ENCODE peak calls at places on chromosomes 13 and 19, in five cellular contexts. I is fibroblast of lung; Y is CD4-positive, alpha-beta T cell; M is AG04450; K is uterus. D is an unnamed sample. For H3K9me3, the result is how much of the 10 kb centered on the place peaks cover.

GRCh38 chr19:49331616-49332055 is 3.6 kb upstream of the CD37 start:
- DNase-seq in I (peak), Y (peak), M (no peak), K (no peak), D (peak)

GRCh38 chr19:49771674-49772139 is 4.9 kb downstream of the AP2A1 start:
- DNase-seq in I (no peak), Y (no peak), M (no peak), K (no peak), D (no peak)

GRCh38 chr19:38944981-38945506 is 14.3 kb downstream of the MRPS12 start:
- DNase-seq in I (no peak), Y (no peak), M (no peak), K (no peak), D (peak)

GRCh38 chr13:86882835-86883234 is 788.3 kb upstream of the SLITRK5 start:
- DNase-seq in I (peak), Y (no peak), M (no peak), K (no peak), D (no peak)

GRCh38 chr19:1438933-1439358 is 750 bp downstream of the RPS15 start:
- DNase-seq in I (no peak), Y (no peak), M (no peak), K (no peak), D (no peak)

GRCh38 chr13:30831515-30831914 is 74.6 kb upstream of the MEDAG start:
- DNase-seq in I (no peak), Y (no peak), M (no peak), K (no peak), D (no peak)

GRCh38 chr13:112481458-112481857 is 105.3 kb downstream of the SPACA7 start:
- DNase-seq in I (no peak), Y (no peak), M (no peak), K (no peak), D (no peak)

GRCh38 chr13:78152415-78152814 is 233.8 kb upstream of the EDNRB start:
- DNase-seq in I (no peak), Y (no peak), M (no peak), K (no peak), D (no peak)

GRCh38 chr19:51277112-51277511 is 26.2 kb downstream of the SIGLECL1 start:
- DNase-seq in I (no peak), Y (no peak), M (no peak), K (no peak), D (no peak)

GRCh38 chr13:100478107-100478809 is 110.3 kb downstream of the GGACT start:
- DNase-seq in I (no peak), Y (no peak), M (no peak), K (no peak), D (peak)

GRCh38 chr19:10855879-10856522 is 7.8 kb downstream of the C19orf38 start:
- DNase-seq in I (no peak), Y (no peak), M (no peak), K (no peak), D (peak)

GRCh38 chr19:2970201-2970838 is 7.0 kb upstream of the TLE6 start:
- DNase-seq in I (peak), Y (no peak), M (no peak), K (peak), D (no peak)

GRCh38 chr19:7575426-7576040 is 20.1 kb upstream of the CAMSAP3 start:
- DNase-seq in I (no peak), Y (no peak), M (no peak), K (no peak), D (no peak)

GRCh38 chr13:112879283-112879833 is 89.7 kb upstream of the MCF2L start:
- DNase-seq in I (peak), Y (no peak), M (no peak), K (no peak), D (peak)

GRCh38 chr19:47274891-47275865 is 493 bp downstream of the INAFM1 start:
- DNase-seq in I (no peak), Y (peak), M (no peak), K (peak), D (peak)

GRCh38 chr19:45200614-45201013 is 22.0 kb downstream of the BLOC1S3 start:
- DNase-seq in I (peak), Y (no peak), M (no peak), K (peak), D (peak)

GRCh38 chr13:114068723-114069322 is 63.6 kb downstream of the RASA3 start:
- DNase-seq in I (peak), Y (no peak), M (peak), K (peak), D (no peak)

GRCh38 chr19:15575406-15575805 is 39.6 kb upstream of the CYP4F8 start:
- DNase-seq in I (no peak), Y (no peak), M (no peak), K (no peak), D (no peak)

GRCh38 chr13:77537302-77537919 is 1.9 kb downstream of the SCEL start:
- DNase-seq in I (no peak), Y (no peak), M (no peak), K (no peak), D (no peak)

GRCh38 chr19:14558370-14559066 is 13.3 kb downstream of the NDUFB7 start:
- DNase-seq in I (no peak), Y (no peak), M (no peak), K (no peak), D (no peak)

GRCh38 chr13:84446972-84447700 is 564.9 kb upstream of the SLITRK1 start:
- DNase-seq in I (peak), Y (no peak), M (no peak), K (no peak), D (no peak)

GRCh38 chr13:80030491-80030890 is 310.4 kb downstream of the SPRY2 start:
- DNase-seq in I (no peak), Y (no peak), M (no peak), K (no peak), D (peak)

GRCh38 chr19:4414144-4414799 is 11.8 kb downstream of the CHAF1A start:
- DNase-seq in I (peak), Y (no peak), M (no peak), K (no peak), D (no peak)

GRCh38 chr19:50203281-50204080 is at the start of gene MYH14:
- DNase-seq in I (no peak), Y (no peak), M (no peak), K (peak), D (peak)

GRCh38 chr13:36778083-36778671 is 40.8 kb upstream of the RFXAP start:
- DNase-seq in I (peak), Y (no peak), M (peak), K (no peak), D (peak)

GRCh38 chr19:38158730-38159129 is 65.3 kb downstream of the DPF1 start:
- DNase-seq in I (no peak), Y (no peak), M (no peak), K (no peak), D (no peak)

GRCh38 chr19:28556371-28556770 is 656.6 kb downstream of the UQCRFS1 start:
- DNase-seq in I (no peak), Y (no peak), M (no peak), K (no peak), D (peak)

GRCh38 chr19:41612483-41612882 is 14.4 kb downstream of the CEACAM4 start:
- DNase-seq in I (no peak), Y (no peak), M (no peak), K (no peak), D (no peak)

GRCh38 chr13:79385694-79386093 is 20.4 kb downstream of the RBM26 start:
- DNase-seq in I (no peak), Y (no peak), M (no peak), K (no peak), D (no peak)

GRCh38 chr19:47179643-47180310 is 49.1 kb downstream of the SAE1 start:
- DNase-seq in I (no peak), Y (no peak), M (no peak), K (no peak), D (no peak)

GRCh38 chr19:4208385-4209094 is 20.8 kb upstream of the EBI3 start:
- DNase-seq in I (no peak), Y (no peak), M (no peak), K (no peak), D (peak)

GRCh38 chr13:23534090-23534489 is 36.1 kb upstream of the TNFRSF19 start:
- DNase-seq in I (no peak), Y (no peak), M (no peak), K (no peak), D (no peak)

DNA sequence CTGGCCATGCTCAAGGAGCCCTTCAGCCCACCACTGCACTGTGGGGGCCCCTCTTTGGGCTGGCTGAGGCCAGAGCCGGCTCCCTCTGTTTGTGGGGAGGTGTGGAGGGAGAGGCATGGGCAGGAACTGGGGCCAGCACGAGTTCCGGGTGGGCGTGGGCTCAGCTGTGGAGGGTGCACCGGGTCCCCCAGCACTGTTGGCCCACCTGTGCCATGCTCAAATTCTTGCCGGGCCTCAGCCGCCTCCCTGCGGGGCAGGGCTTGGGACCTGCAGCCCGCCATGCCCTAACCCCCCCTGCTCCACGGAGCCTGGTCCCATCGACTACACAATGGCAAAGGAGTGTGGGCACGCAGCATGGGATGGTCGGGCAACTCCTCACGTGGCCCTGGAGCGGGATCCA is 38.8 kb upstream of the TNFRSF19 start:
- DNase-seq in I (no peak), Y (no peak), M (no peak), K (no peak), D (no peak)
- H3K9me3 ChIP-seq in I (under half), Y (under half), M (under half), K (under half), D (under half)

DNA sequence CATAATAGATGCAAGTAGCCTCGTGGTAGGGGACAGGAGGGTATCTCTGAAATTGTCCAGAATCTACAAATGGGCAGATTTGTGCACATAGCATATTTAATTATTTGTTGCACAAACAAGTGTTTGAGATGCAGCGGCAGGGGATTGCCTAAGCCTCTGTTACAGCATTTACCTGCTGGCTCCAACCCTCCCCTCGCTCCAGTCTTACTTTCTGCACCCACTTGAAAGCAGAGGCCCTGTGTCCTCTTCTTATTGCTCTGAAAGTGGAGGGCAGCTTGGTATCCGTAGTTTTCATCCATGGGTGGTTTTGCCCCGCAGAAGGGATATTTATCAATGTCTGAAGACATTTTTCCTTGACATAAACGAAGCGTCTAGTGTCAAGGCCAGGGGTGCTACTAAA is 73.0 kb upstream of the STK24 start:
- DNase-seq in I (no peak), Y (no peak), M (no peak), K (no peak), D (no peak)
- H3K27ac ChIP-seq in I (no peak), Y (no peak), M (no peak), K (no peak), D (no peak)

DNA sequence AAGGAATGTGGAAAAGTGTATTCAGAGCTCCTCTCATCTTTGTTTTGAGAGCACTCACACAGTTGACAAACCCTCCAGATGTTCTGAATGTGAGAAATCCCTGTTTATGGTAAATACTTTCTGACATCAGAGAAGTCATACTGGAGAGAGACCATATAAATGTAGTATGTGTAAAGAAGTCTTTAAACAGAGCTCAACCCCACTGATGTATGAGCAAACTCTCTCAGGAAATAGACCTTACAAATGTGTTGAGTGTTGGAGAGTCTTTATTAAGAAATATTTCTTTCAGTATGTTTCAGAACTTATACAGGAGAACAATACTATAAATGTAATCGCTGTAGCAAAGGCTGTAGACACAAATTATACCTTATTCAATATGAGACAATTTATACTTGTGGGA is 15.7 kb upstream of the ZNF329 start:
- DNase-seq in I (no peak), Y (no peak), M (no peak), K (no peak), D (no peak)
- H3K9me3 ChIP-seq in I (under half), Y (half or more), M (half or more), K (under half), D (half or more)

DNA sequence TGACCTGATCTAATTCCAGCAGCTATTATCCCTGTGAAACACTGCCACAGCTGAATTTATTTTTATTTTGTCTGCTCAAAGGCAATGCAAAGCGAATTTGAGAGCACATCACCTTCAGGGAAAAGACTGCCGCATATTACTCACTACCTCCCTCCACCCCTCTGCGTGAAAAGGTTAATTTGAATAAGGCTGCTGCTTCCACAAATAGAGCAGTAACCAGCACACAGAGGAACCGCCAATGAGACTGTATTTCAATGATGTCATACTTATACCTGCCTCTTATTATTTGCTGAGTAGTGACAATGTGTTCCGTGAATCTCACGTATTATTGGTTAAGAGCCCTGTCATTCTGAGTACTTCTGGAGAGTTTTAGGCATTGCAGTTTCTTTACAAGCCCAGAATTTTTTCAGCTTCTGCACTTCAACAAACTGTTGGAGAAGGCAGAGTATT is 156.1 kb upstream of the KLF12 start:
- DNase-seq in I (peak), Y (no peak), M (peak), K (peak), D (peak)
- H3K27ac ChIP-seq in I (no peak), Y (no peak), M (no peak), K (peak), D (peak)

GRCh38 chr19:58182577-58182988 is 278 bp upstream of the ZNF274 start:
- DNase-seq in I (no peak), Y (no peak), M (no peak), K (no peak), D (no peak)
- H3K9me3 ChIP-seq in I (under half), Y (half or more), M (half or more), K (under half), D (half or more)

GRCh38 chr19:17128403-17128802 is 52.8 kb downstream of the MYO9B start:
- DNase-seq in I (no peak), Y (no peak), M (no peak), K (no peak), D (no peak)
- H3K27ac ChIP-seq in I (no peak), Y (no peak), M (no peak), K (no peak), D (no peak)

GRCh38 chr19:58209577-58209976 is 19.1 kb upstream of the ZNF544 start:
- DNase-seq in I (no peak), Y (no peak), M (no peak), K (no peak), D (no peak)

GRCh38 chr19:58204566-58204965 is 21.7 kb downstream of the ZNF274 start:
- DNase-seq in I (no peak), Y (no peak), M (no peak), K (no peak), D (no peak)

GRCh38 chr19:58203814-58204475 is 21.1 kb downstream of the ZNF274 start:
- DNase-seq in I (peak), Y (no peak), M (no peak), K (no peak), D (no peak)
- H3K9me3 ChIP-seq in I (under half), Y (half or more), M (half or more), K (under half), D (half or more)

D was measured in endodermal cell.